ENCODE peak calls at places on chromosomes 3 and 15, in six cellular contexts. One of them, this sample, is unnamed.

GRCh38 chr15:39748276-39748675 is 34.4 kb downstream of the FSIP1 start:
- DNase-seq in ELR: peak; percentile 25
- DNase-seq in C1 segment of cervical spinal cord: no peak
- DNase-seq in iPS DF 19.7: no peak
- DNase-seq in stimulated activated CD4-positive, alpha-beta T cell treated with anti-CD3 and anti-CD28 coated beads, Interleukin-2, amount 100 ng/mL, for 48 hours: no peak
- DNase-seq in cortex of kidney: no peak
- DNase-seq in this sample: peak; percentile 63

GRCh38 chr3:152910211-152910610 is 75.3 kb downstream of the P2RY1 start:
- DNase-seq in ELR: peak; percentile 25
- DNase-seq in C1 segment of cervical spinal cord: no peak
- DNase-seq in iPS DF 19.7: no peak
- DNase-seq in stimulated activated CD4-positive, alpha-beta T cell treated with anti-CD3 and anti-CD28 coated beads, Interleukin-2, amount 100 ng/mL, for 48 hours: no peak
- DNase-seq in cortex of kidney: no peak
- DNase-seq in this sample: no peak

GRCh38 chr3:78035020-78035660 is 995.2 kb downstream of the ROBO2 start:
- DNase-seq in ELR: peak; percentile 3
- DNase-seq in C1 segment of cervical spinal cord: no peak
- DNase-seq in iPS DF 19.7: no peak
- DNase-seq in stimulated activated CD4-positive, alpha-beta T cell treated with anti-CD3 and anti-CD28 coated beads, Interleukin-2, amount 100 ng/mL, for 48 hours: no peak
- DNase-seq in cortex of kidney: no peak
- DNase-seq in this sample: no peak

GRCh38 chr3:106401666-106402319 is 533.0 kb upstream of the CBLB start:
- DNase-seq in ELR: no peak
- DNase-seq in C1 segment of cervical spinal cord: no peak
- DNase-seq in iPS DF 19.7: no peak
- DNase-seq in stimulated activated CD4-positive, alpha-beta T cell treated with anti-CD3 and anti-CD28 coated beads, Interleukin-2, amount 100 ng/mL, for 48 hours: no peak
- DNase-seq in cortex of kidney: no peak
- DNase-seq in this sample: peak; percentile 48

GRCh38 chr3:104561324-104561723 is 805.4 kb upstream of the ALCAM start:
- DNase-seq in ELR: no peak
- DNase-seq in C1 segment of cervical spinal cord: no peak
- DNase-seq in iPS DF 19.7: no peak
- DNase-seq in stimulated activated CD4-positive, alpha-beta T cell treated with anti-CD3 and anti-CD28 coated beads, Interleukin-2, amount 100 ng/mL, for 48 hours: no peak
- DNase-seq in cortex of kidney: no peak
- DNase-seq in this sample: no peak

GRCh38 chr3:139811331-139811730 is 123.7 kb upstream of the CLSTN2 start:
- DNase-seq in ELR: no peak
- DNase-seq in C1 segment of cervical spinal cord: no peak
- DNase-seq in iPS DF 19.7: no peak
- DNase-seq in stimulated activated CD4-positive, alpha-beta T cell treated with anti-CD3 and anti-CD28 coated beads, Interleukin-2, amount 100 ng/mL, for 48 hours: no peak
- DNase-seq in cortex of kidney: no peak
- DNase-seq in this sample: no peak

GRCh38 chr3:177126015-177126773 is 71.1 kb downstream of the TBL1XR1 start:
- DNase-seq in ELR: peak; percentile 57
- DNase-seq in C1 segment of cervical spinal cord: no peak
- DNase-seq in iPS DF 19.7: no peak
- DNase-seq in stimulated activated CD4-positive, alpha-beta T cell treated with anti-CD3 and anti-CD28 coated beads, Interleukin-2, amount 100 ng/mL, for 48 hours: no peak
- DNase-seq in cortex of kidney: no peak
- DNase-seq in this sample: peak; percentile 67

GRCh38 chr3:15769256-15769915 is 28.4 kb downstream of the ANKRD28 start:
- DNase-seq in ELR: peak; percentile 38
- DNase-seq in C1 segment of cervical spinal cord: no peak
- DNase-seq in iPS DF 19.7: no peak
- DNase-seq in stimulated activated CD4-positive, alpha-beta T cell treated with anti-CD3 and anti-CD28 coated beads, Interleukin-2, amount 100 ng/mL, for 48 hours: no peak
- DNase-seq in cortex of kidney: no peak
- DNase-seq in this sample: peak; percentile 54

GRCh38 chr15:49040151-49040550 is 6.1 kb downstream of the SECISBP2L start:
- DNase-seq in ELR: no peak
- DNase-seq in C1 segment of cervical spinal cord: no peak
- DNase-seq in iPS DF 19.7: no peak
- DNase-seq in stimulated activated CD4-positive, alpha-beta T cell treated with anti-CD3 and anti-CD28 coated beads, Interleukin-2, amount 100 ng/mL, for 48 hours: no peak
- DNase-seq in cortex of kidney: no peak
- DNase-seq in this sample: no peak

GRCh38 chr3:14275962-14276909 is 97.6 kb downstream of the LSM3 start:
- DNase-seq in ELR: no peak
- DNase-seq in C1 segment of cervical spinal cord: no peak
- DNase-seq in iPS DF 19.7: no peak
- DNase-seq in stimulated activated CD4-positive, alpha-beta T cell treated with anti-CD3 and anti-CD28 coated beads, Interleukin-2, amount 100 ng/mL, for 48 hours: no peak
- DNase-seq in cortex of kidney: no peak
- DNase-seq in this sample: no peak

GRCh38 chr3:4492240-4493007 is 724 bp upstream of the ITPR1 start:
- DNase-seq in ELR: peak; percentile 77
- DNase-seq in C1 segment of cervical spinal cord: no peak
- DNase-seq in iPS DF 19.7: no peak
- DNase-seq in stimulated activated CD4-positive, alpha-beta T cell treated with anti-CD3 and anti-CD28 coated beads, Interleukin-2, amount 100 ng/mL, for 48 hours: peak; percentile 28
- DNase-seq in cortex of kidney: no peak
- DNase-seq in this sample: peak; percentile 79

GRCh38 chr3:114393367-114394072 is 99.7 kb downstream of the TIGIT start:
- DNase-seq in ELR: no peak
- DNase-seq in C1 segment of cervical spinal cord: no peak
- DNase-seq in iPS DF 19.7: no peak
- DNase-seq in stimulated activated CD4-positive, alpha-beta T cell treated with anti-CD3 and anti-CD28 coated beads, Interleukin-2, amount 100 ng/mL, for 48 hours: no peak
- DNase-seq in cortex of kidney: no peak
- DNase-seq in this sample: no peak

GRCh38 chr3:124361566-124361965 is 368.7 kb upstream of the UMPS start:
- DNase-seq in ELR: no peak
- DNase-seq in C1 segment of cervical spinal cord: no peak
- DNase-seq in iPS DF 19.7: no peak
- DNase-seq in stimulated activated CD4-positive, alpha-beta T cell treated with anti-CD3 and anti-CD28 coated beads, Interleukin-2, amount 100 ng/mL, for 48 hours: no peak
- DNase-seq in cortex of kidney: no peak
- DNase-seq in this sample: no peak

GRCh38 chr3:150744041-150745026 is 18.6 kb downstream of the SIAH2 start:
- DNase-seq in ELR: no peak
- DNase-seq in C1 segment of cervical spinal cord: no peak
- DNase-seq in iPS DF 19.7: no peak
- DNase-seq in stimulated activated CD4-positive, alpha-beta T cell treated with anti-CD3 and anti-CD28 coated beads, Interleukin-2, amount 100 ng/mL, for 48 hours: no peak
- DNase-seq in cortex of kidney: no peak
- DNase-seq in this sample: peak; percentile 57

GRCh38 chr3:177813322-177813721 is 616.0 kb upstream of the TBL1XR1 start:
- DNase-seq in ELR: no peak
- DNase-seq in C1 segment of cervical spinal cord: no peak
- DNase-seq in iPS DF 19.7: no peak
- DNase-seq in stimulated activated CD4-positive, alpha-beta T cell treated with anti-CD3 and anti-CD28 coated beads, Interleukin-2, amount 100 ng/mL, for 48 hours: no peak
- DNase-seq in cortex of kidney: no peak
- DNase-seq in this sample: peak; percentile 62

GRCh38 chr3:107206141-107206540 is 171.1 kb upstream of the CCDC54 start:
- DNase-seq in ELR: peak; percentile 84
- DNase-seq in C1 segment of cervical spinal cord: no peak
- DNase-seq in iPS DF 19.7: no peak
- DNase-seq in stimulated activated CD4-positive, alpha-beta T cell treated with anti-CD3 and anti-CD28 coated beads, Interleukin-2, amount 100 ng/mL, for 48 hours: no peak
- DNase-seq in cortex of kidney: no peak
- DNase-seq in this sample: peak; percentile 86

GRCh38 chr3:69086133-69086722 is 1.5 kb downstream of the ARL6IP5 start:
- DNase-seq in ELR: peak; percentile 92
- DNase-seq in C1 segment of cervical spinal cord: peak; percentile 40
- DNase-seq in iPS DF 19.7: no peak
- DNase-seq in stimulated activated CD4-positive, alpha-beta T cell treated with anti-CD3 and anti-CD28 coated beads, Interleukin-2, amount 100 ng/mL, for 48 hours: peak; percentile 72
- DNase-seq in cortex of kidney: no peak
- DNase-seq in this sample: peak; percentile 76

GRCh38 chr3:71397046-71397445 is 186.5 kb downstream of the FOXP1 start:
- DNase-seq in ELR: peak; percentile 58
- DNase-seq in C1 segment of cervical spinal cord: no peak
- DNase-seq in iPS DF 19.7: no peak
- DNase-seq in stimulated activated CD4-positive, alpha-beta T cell treated with anti-CD3 and anti-CD28 coated beads, Interleukin-2, amount 100 ng/mL, for 48 hours: no peak
- DNase-seq in cortex of kidney: no peak
- DNase-seq in this sample: peak; percentile 65

GRCh38 chr3:123080864-123081562 is 14.2 kb downstream of the PDIA5 start:
- DNase-seq in ELR: no peak
- DNase-seq in C1 segment of cervical spinal cord: no peak
- DNase-seq in iPS DF 19.7: no peak
- DNase-seq in stimulated activated CD4-positive, alpha-beta T cell treated with anti-CD3 and anti-CD28 coated beads, Interleukin-2, amount 100 ng/mL, for 48 hours: no peak
- DNase-seq in cortex of kidney: no peak
- DNase-seq in this sample: no peak

GRCh38 chr3:45715945-45716344 is 26.7 kb downstream of the SACM1L start:
- DNase-seq in ELR: peak; percentile 26
- DNase-seq in C1 segment of cervical spinal cord: no peak
- DNase-seq in iPS DF 19.7: no peak
- DNase-seq in stimulated activated CD4-positive, alpha-beta T cell treated with anti-CD3 and anti-CD28 coated beads, Interleukin-2, amount 100 ng/mL, for 48 hours: no peak
- DNase-seq in cortex of kidney: no peak
- DNase-seq in this sample: no peak

GRCh38 chr3:65379223-65379622 is 659.5 kb downstream of the MAGI1 start:
- DNase-seq in ELR: no peak
- DNase-seq in C1 segment of cervical spinal cord: no peak
- DNase-seq in iPS DF 19.7: no peak
- DNase-seq in stimulated activated CD4-positive, alpha-beta T cell treated with anti-CD3 and anti-CD28 coated beads, Interleukin-2, amount 100 ng/mL, for 48 hours: no peak
- DNase-seq in cortex of kidney: no peak
- DNase-seq in this sample: no peak

GRCh38 chr15:66078196-66078928 is 175.2 kb downstream of the MEGF11 start:
- DNase-seq in ELR: no peak
- DNase-seq in C1 segment of cervical spinal cord: no peak
- DNase-seq in iPS DF 19.7: no peak
- DNase-seq in stimulated activated CD4-positive, alpha-beta T cell treated with anti-CD3 and anti-CD28 coated beads, Interleukin-2, amount 100 ng/mL, for 48 hours: no peak
- DNase-seq in cortex of kidney: peak; percentile 9
- DNase-seq in this sample: no peak

GRCh38 chr15:40785158-40785557 is 15.4 kb downstream of the C15orf62 start:
- DNase-seq in ELR: no peak
- DNase-seq in C1 segment of cervical spinal cord: no peak
- DNase-seq in iPS DF 19.7: no peak
- DNase-seq in stimulated activated CD4-positive, alpha-beta T cell treated with anti-CD3 and anti-CD28 coated beads, Interleukin-2, amount 100 ng/mL, for 48 hours: no peak
- DNase-seq in cortex of kidney: no peak
- DNase-seq in this sample: peak; percentile 34

GRCh38 chr15:68487087-68487843 is 55.3 kb upstream of the ITGA11 start:
- DNase-seq in ELR: peak; percentile 37
- DNase-seq in C1 segment of cervical spinal cord: no peak
- DNase-seq in iPS DF 19.7: no peak
- DNase-seq in stimulated activated CD4-positive, alpha-beta T cell treated with anti-CD3 and anti-CD28 coated beads, Interleukin-2, amount 100 ng/mL, for 48 hours: no peak
- DNase-seq in cortex of kidney: no peak
- DNase-seq in this sample: no peak

GRCh38 chr3:152121292-152121654 is 147.5 kb upstream of the MBNL1 start:
- DNase-seq in ELR: peak; percentile 94
- DNase-seq in C1 segment of cervical spinal cord: no peak
- DNase-seq in iPS DF 19.7: no peak
- DNase-seq in stimulated activated CD4-positive, alpha-beta T cell treated with anti-CD3 and anti-CD28 coated beads, Interleukin-2, amount 100 ng/mL, for 48 hours: no peak
- DNase-seq in cortex of kidney: no peak
- DNase-seq in this sample: peak; percentile 91

GRCh38 chr3:127264292-127264691 is 23.6 kb downstream of the PRR20G start:
- DNase-seq in ELR: peak; percentile 31
- DNase-seq in C1 segment of cervical spinal cord: no peak
- DNase-seq in iPS DF 19.7: no peak
- DNase-seq in stimulated activated CD4-positive, alpha-beta T cell treated with anti-CD3 and anti-CD28 coated beads, Interleukin-2, amount 100 ng/mL, for 48 hours: no peak
- DNase-seq in cortex of kidney: no peak
- DNase-seq in this sample: peak; percentile 58

GRCh38 chr3:78112266-78112665 is 1072.4 kb downstream of the ROBO2 start:
- DNase-seq in ELR: no peak
- DNase-seq in C1 segment of cervical spinal cord: no peak
- DNase-seq in iPS DF 19.7: no peak
- DNase-seq in stimulated activated CD4-positive, alpha-beta T cell treated with anti-CD3 and anti-CD28 coated beads, Interleukin-2, amount 100 ng/mL, for 48 hours: no peak
- DNase-seq in cortex of kidney: no peak
- DNase-seq in this sample: no peak

This sample was measured in PC-3.